ENCODE peak calls at places on chromosomes 13 and 19, in six cellular contexts. I is H9, P is IMR-90, C is trophoblast cell, X is H1, A is mesenchymal stem cell. R is an unnamed sample.

GRCh38 chr13:30552567-30552966 is 65.2 kb upstream of the USPL1 start:
- DNase-seq in I (no peak), P (no peak), C (no peak), X (no peak), A (no peak), R (no peak)

GRCh38 chr19:11381535-11382369 is 2.4 kb downstream of the EPOR start:
- DNase-seq in I (peak), P (peak), C (peak), X (no peak), A (peak), R (peak)

GRCh38 chr19:53908106-53908932 is 759 bp upstream of the CACNG7 start:
- DNase-seq in I (peak), P (peak), C (peak), X (no peak), A (no peak), R (peak)

GRCh38 chr19:17775991-17776803 is 18.7 kb upstream of the B3GNT3 start:
- DNase-seq in I (no peak), P (peak), C (no peak), X (no peak), A (no peak), R (no peak)

GRCh38 chr13:59103004-59103768 is 1060.5 kb downstream of the DIAPH3 start:
- DNase-seq in I (no peak), P (peak), C (no peak), X (no peak), A (peak), R (no peak)

GRCh38 chr19:13843104-13843921 is 33.6 kb upstream of the NANOS3 start:
- DNase-seq in I (peak), P (peak), C (peak), X (no peak), A (peak), R (no peak)

GRCh38 chr13:28408235-28408848 is 86.6 kb downstream of the FLT1 start:
- DNase-seq in I (no peak), P (no peak), C (no peak), X (no peak), A (peak), R (no peak)

GRCh38 chr13:91724591-91724990 is 326.2 kb downstream of the GPC5 start:
- DNase-seq in I (no peak), P (no peak), C (no peak), X (no peak), A (no peak), R (no peak)

GRCh38 chr19:55460670-55461258 is 678 bp downstream of the ISOC2 start:
- DNase-seq in I (peak), P (peak), C (peak), X (no peak), A (peak), R (peak)

GRCh38 chr19:23996549-23996948 is 81.9 kb downstream of the ZNF726 start:
- DNase-seq in I (peak), P (no peak), C (peak), X (no peak), A (no peak), R (no peak)

GRCh38 chr19:53546766-53547541 is 9.0 kb downstream of the ZNF331 start:
- DNase-seq in I (no peak), P (no peak), C (no peak), X (no peak), A (no peak), R (no peak)

GRCh38 chr19:35357867-35358573 is at the start of gene FFAR3:
- DNase-seq in I (no peak), P (peak), C (peak), X (no peak), A (peak), R (no peak)

GRCh38 chr13:84609716-84610115 is 727.4 kb upstream of the SLITRK1 start:
- DNase-seq in I (no peak), P (peak), C (no peak), X (no peak), A (no peak), R (no peak)

GRCh38 chr13:62333466-62333865 is 917.8 kb upstream of the PCDH20 start:
- DNase-seq in I (no peak), P (no peak), C (no peak), X (no peak), A (no peak), R (no peak)

GRCh38 chr19:36113895-36114762 is 546 bp downstream of the POLR2I start:
- DNase-seq in I (peak), P (peak), C (peak), X (no peak), A (peak), R (no peak)

GRCh38 chr19:52935434-52935833 is 12.2 kb upstream of the ZNF888 start:
- DNase-seq in I (no peak), P (peak), C (peak), X (no peak), A (peak), R (no peak)

GRCh38 chr19:43820098-43820860 is 6.8 kb upstream of the ZNF283 start:
- DNase-seq in I (peak), P (peak), C (peak), X (peak), A (no peak), R (no peak)

GRCh38 chr13:111034811-111035210 is 80.3 kb upstream of the ARHGEF7 start:
- DNase-seq in I (no peak), P (peak), C (peak), X (no peak), A (peak), R (no peak)

GRCh38 chr19:37519890-37520289 is 13.2 kb downstream of the ZNF793 start:
- DNase-seq in I (no peak), P (peak), C (peak), X (no peak), A (peak), R (no peak)

GRCh38 chr19:30799854-30800755 is 427.9 kb downstream of the ZNF536 start:
- DNase-seq in I (peak), P (no peak), C (peak), X (peak), A (peak), R (peak)

GRCh38 chr13:97043302-97043701 is 49.0 kb upstream of the OXGR1 start:
- DNase-seq in I (no peak), P (no peak), C (no peak), X (no peak), A (peak), R (no peak)

GRCh38 chr13:27341616-27342015 is 71.0 kb downstream of the RASL11A start:
- DNase-seq in I (no peak), P (no peak), C (no peak), X (no peak), A (peak), R (no peak)

GRCh38 chr13:20506676-20507075 is 19.0 kb downstream of the CRYL1 start:
- DNase-seq in I (no peak), P (no peak), C (no peak), X (no peak), A (no peak), R (no peak)

GRCh38 chr13:60591348-60591747 is 194.3 kb downstream of the TDRD3 start:
- DNase-seq in I (no peak), P (peak), C (no peak), X (no peak), A (no peak), R (no peak)

GRCh38 chr13:73040968-73041580 is 17.7 kb upstream of the KLF5 start:
- DNase-seq in I (no peak), P (no peak), C (peak), X (no peak), A (no peak), R (no peak)

GRCh38 chr19:47723573-47723923 is 10.3 kb downstream of the EHD2 start:
- DNase-seq in I (no peak), P (peak), C (peak), X (no peak), A (peak), R (no peak)

GRCh38 chr19:44851427-44851826 is 5.3 kb downstream of the NECTIN2 start:
- DNase-seq in I (no peak), P (no peak), C (no peak), X (no peak), A (no peak), R (no peak)

GRCh38 chr13:43377149-43377548 is 353.8 kb downstream of the DNAJC15 start:
- DNase-seq in I (no peak), P (peak), C (no peak), X (no peak), A (no peak), R (no peak)

GRCh38 chr13:93227906-93228801 is 1.5 kb downstream of the GPC6 start:
- DNase-seq in I (peak), P (peak), C (no peak), X (no peak), A (peak), R (peak)

GRCh38 chr19:38417146-38417543 is 8.9 kb downstream of the RASGRP4 start:
- DNase-seq in I (no peak), P (no peak), C (no peak), X (no peak), A (no peak), R (no peak)

GRCh38 chr13:44116562-44117315 is 237.0 kb downstream of the LACC1 start:
- DNase-seq in I (no peak), P (peak), C (no peak), X (no peak), A (peak), R (no peak)

GRCh38 chr13:80666782-80667537 is 326.0 kb upstream of the SPRY2 start:
- DNase-seq in I (no peak), P (no peak), C (peak), X (no peak), A (no peak), R (no peak)

DNA sequence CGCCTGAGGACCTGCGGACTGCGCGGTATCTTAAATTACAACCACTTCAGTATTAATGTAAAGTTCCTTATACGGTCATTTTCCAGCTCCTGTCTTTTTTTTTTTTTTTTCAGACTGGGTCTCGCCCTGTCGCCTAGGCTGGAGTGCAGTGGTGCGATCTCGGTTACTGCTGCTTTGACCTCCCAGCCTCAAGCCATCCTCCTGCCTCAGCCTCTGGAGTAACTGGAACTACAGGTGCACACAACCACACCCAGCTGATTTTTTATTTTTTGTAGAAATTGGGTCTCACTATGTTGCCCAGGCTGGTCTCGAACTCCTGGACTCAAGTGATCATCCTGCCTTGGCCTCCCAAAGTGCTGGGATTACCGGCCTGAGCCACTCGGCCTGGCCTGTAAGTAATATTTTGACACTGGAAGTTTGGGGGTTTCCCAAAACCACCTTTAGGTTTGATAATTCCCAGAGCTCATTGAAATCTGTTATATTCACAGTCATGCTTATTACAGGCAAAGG is 406 bp upstream of the EID2B start:
- DNase-seq in I (no peak), P (no peak), C (no peak), X (no peak), A (no peak), R (no peak)
- H3K4me2 ChIP-seq in I (no peak), P (no peak), C (no peak), X (no peak), A (no peak), R (no peak)

GRCh38 chr19:49488863-49489537 is 1.6 kb downstream of the RPL13A start:
- DNase-seq in I (peak), P (no peak), C (no peak), X (no peak), A (peak), R (no peak)

GRCh38 chr19:49489601-49490167 is 2.3 kb downstream of the RPL13A start:
- DNase-seq in I (peak), P (no peak), C (peak), X (no peak), A (no peak), R (no peak)

GRCh38 chr19:49487277-49488045 is at the start of gene RPL13A:
- DNase-seq in I (peak), P (peak), C (peak), X (peak), A (peak), R (peak)

GRCh38 chr19:49486710-49487276 is 615 bp upstream of the RPL13A start:
- DNase-seq in I (no peak), P (no peak), C (no peak), X (no peak), A (no peak), R (no peak)

GRCh38 chr19:49488046-49488862 is 846 bp downstream of the RPL13A start:
- DNase-seq in I (no peak), P (no peak), C (peak), X (no peak), A (no peak), R (no peak)
- H2BK120ac ChIP-seq in I (no peak), P (no peak), C (peak), X (no peak), A (peak), R (no peak)

GRCh38 chr19:57280913-57281425 is 684 bp downstream of the ZNF460 start:
- DNase-seq in I (no peak), P (no peak), C (no peak), X (no peak), A (no peak), R (no peak)

GRCh38 chr19:57276430-57276829 is 3.9 kb upstream of the ZNF460 start:
- DNase-seq in I (no peak), P (no peak), C (no peak), X (no peak), A (no peak), R (no peak)

GRCh38 chr19:57280165-57280912 is at the start of gene ZNF460:
- DNase-seq in I (peak), P (peak), C (peak), X (peak), A (peak), R (peak)

GRCh38 chr19:57282011-57282636 is 1.8 kb downstream of the ZNF460 start:
- DNase-seq in I (no peak), P (no peak), C (no peak), X (no peak), A (no peak), R (no peak)

DNA sequence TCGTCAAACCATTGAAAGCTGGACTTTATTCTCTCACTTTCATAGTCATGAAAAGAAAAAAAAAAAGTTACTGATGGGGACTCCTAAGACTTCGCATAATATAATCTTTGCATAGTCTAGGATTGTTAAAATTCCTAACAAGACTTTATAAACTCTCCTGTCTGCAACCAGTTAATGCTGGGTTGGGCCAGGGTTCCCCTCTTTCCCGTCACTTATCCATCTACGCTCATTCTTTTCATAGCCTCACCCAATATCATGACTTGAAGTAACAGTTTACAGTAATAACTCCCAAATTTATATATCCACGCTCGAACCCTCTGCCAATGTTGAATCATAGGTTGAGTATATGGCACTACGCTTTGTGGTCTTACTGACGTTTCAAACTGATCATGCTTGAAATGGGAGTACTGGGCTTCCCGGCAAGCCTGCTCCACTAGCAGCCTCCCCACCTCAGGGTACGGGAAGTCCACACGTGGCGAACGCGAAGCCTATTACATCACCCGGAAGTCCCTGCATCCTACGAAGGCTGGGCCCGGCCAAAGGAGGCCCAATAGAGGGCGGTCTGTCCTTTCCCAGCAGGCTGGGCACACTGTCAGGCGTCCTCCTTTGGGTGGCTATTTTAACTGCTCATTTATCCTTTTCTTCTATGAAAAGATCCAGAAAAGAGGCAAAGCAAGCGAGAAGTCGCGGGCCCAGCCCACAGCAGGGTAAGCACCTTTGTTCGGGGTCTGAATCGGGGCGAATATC is 694 bp upstream of the ZNF460 start:
- DNase-seq in I (peak), P (peak), C (peak), X (peak), A (peak), R (peak)
- H2AFZ ChIP-seq in I (no peak), P (peak), C (peak), X (peak), A (peak), R (peak)

GRCh38 chr13:25872871-25873607 is 178.8 kb downstream of the SHISA2 start:
- DNase-seq in I (no peak), P (no peak), C (no peak), X (no peak), A (peak), R (no peak)

GRCh38 chr13:25871389-25872125 is 180.3 kb downstream of the SHISA2 start:
- DNase-seq in I (no peak), P (no peak), C (no peak), X (no peak), A (no peak), R (no peak)

GRCh38 chr13:25874064-25874737 is 177.6 kb downstream of the SHISA2 start:
- DNase-seq in I (no peak), P (no peak), C (peak), X (no peak), A (no peak), R (no peak)

GRCh38 chr13:25876256-25876655 is 175.6 kb downstream of the SHISA2 start:
- DNase-seq in I (no peak), P (no peak), C (no peak), X (no peak), A (no peak), R (no peak)

DNA sequence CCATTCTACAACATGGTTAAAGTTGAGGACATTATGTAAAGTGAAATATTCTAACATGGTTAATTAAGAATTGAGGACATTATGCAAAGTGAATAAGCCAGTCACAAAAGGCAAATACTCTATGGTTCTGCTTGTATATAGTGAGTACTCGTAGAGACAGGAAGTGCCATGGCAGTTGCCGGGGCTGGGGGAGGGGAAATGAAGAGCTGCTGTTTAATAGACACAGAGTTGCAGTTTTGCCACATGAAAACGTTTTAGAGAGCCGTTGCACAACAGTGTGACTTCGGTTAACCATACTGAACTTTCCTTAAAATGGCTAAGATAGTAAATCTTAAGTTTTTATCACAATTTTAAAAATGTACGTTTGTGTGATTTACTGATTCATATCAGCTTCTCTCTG is 176.9 kb downstream of the SHISA2 start:
- DNase-seq in I (no peak), P (no peak), C (peak), X (no peak), A (peak), R (no peak)
- H3K4me2 ChIP-seq in I (no peak), P (no peak), C (no peak), X (no peak), A (no peak), R (no peak)

GRCh38 chr19:2577722-2578335 is 101.9 kb downstream of the GADD45B start:
- DNase-seq in I (no peak), P (no peak), C (peak), X (no peak), A (no peak), R (no peak)
- H2BK120ac ChIP-seq in I (no peak), P (peak), C (peak), X (no peak), A (peak), R (no peak)

R was measured in neuronal stem cell.